ENCODE peak calls at places on chromosomes 4 and X, in four cellular contexts. One of them, this sample, is unnamed.

GRCh38 chr4:5804656-5805055 is 88.2 kb downstream of the CRMP1 start:
- DNase-seq in HCT116: no peak
- DNase-seq in HL-60: no peak
- DNase-seq in hepatocyte: no peak
- DNase-seq in this sample: no peak

GRCh38 chr4:14167876-14168510 is 540.5 kb upstream of the BOD1L1 start:
- DNase-seq in HCT116: no peak
- DNase-seq in HL-60: no peak
- DNase-seq in hepatocyte: no peak
- DNase-seq in this sample: peak; percentile 41

GRCh38 chr4:54568184-54568583 is 89.6 kb upstream of the KIT start:
- DNase-seq in HL-60: no peak
- DNase-seq in hepatocyte: no peak
- DNase-seq in HCT116: no peak
- DNase-seq in this sample: peak; percentile 12

GRCh38 chrX:54012830-54013500 is 31.3 kb downstream of the PHF8 start:
- DNase-seq in HL-60: no peak
- DNase-seq in hepatocyte: no peak
- DNase-seq in HCT116: no peak
- DNase-seq in this sample: no peak

GRCh38 chr4:179353791-179354190 is 1911.6 kb upstream of the AGA start:
- DNase-seq in HCT116: no peak
- DNase-seq in HL-60: no peak
- DNase-seq in hepatocyte: no peak
- DNase-seq in this sample: no peak

GRCh38 chrX:386239-386767 is 404 bp downstream of the PPP2R3B start:
- DNase-seq in HCT116: no peak
- DNase-seq in hepatocyte: peak; percentile 14
- DNase-seq in HL-60: peak; percentile 20
- DNase-seq in this sample: no peak

GRCh38 chr4:113756005-113756410 is 5.5 kb downstream of the CAMK2D start:
- DNase-seq in hepatocyte: no peak
- DNase-seq in HL-60: no peak
- DNase-seq in HCT116: no peak
- DNase-seq in this sample: no peak

GRCh38 chr4:81913427-81913878 is 441.7 kb upstream of the RASGEF1B start:
- DNase-seq in HCT116: peak; percentile 49
- DNase-seq in hepatocyte: peak; percentile 74
- DNase-seq in HL-60: peak; percentile 56
- DNase-seq in this sample: no peak

GRCh38 chr4:149047368-149047767 is 605.2 kb upstream of the NR3C2 start:
- DNase-seq in HCT116: no peak
- DNase-seq in hepatocyte: no peak
- DNase-seq in HL-60: no peak
- DNase-seq in this sample: no peak

GRCh38 chr4:111821342-111821741 is 323.9 kb upstream of the FAM241A start:
- DNase-seq in HCT116: no peak
- DNase-seq in HL-60: no peak
- DNase-seq in hepatocyte: no peak
- DNase-seq in this sample: no peak

GRCh38 chr4:80017125-80017854 is 55.7 kb downstream of the ANTXR2 start:
- DNase-seq in HL-60: peak; percentile 73
- DNase-seq in hepatocyte: no peak
- DNase-seq in HCT116: no peak
- DNase-seq in this sample: peak; percentile 45

GRCh38 chr4:1084796-1085403 is 28.5 kb downstream of the RNF212 start:
- DNase-seq in hepatocyte: peak; percentile 3
- DNase-seq in HL-60: no peak
- DNase-seq in HCT116: no peak
- DNase-seq in this sample: no peak

GRCh38 chr4:116849620-116850019 is 235.8 kb downstream of the TRAM1L1 start:
- DNase-seq in HL-60: no peak
- DNase-seq in HCT116: no peak
- DNase-seq in hepatocyte: no peak
- DNase-seq in this sample: no peak

GRCh38 chr4:89837385-89837995 is 529 bp upstream of the SNCA start:
- DNase-seq in HL-60: no peak
- DNase-seq in hepatocyte: peak; percentile 26
- DNase-seq in HCT116: no peak
- DNase-seq in this sample: no peak

GRCh38 chrX:51894697-51895336 is 1.4 kb downstream of the MAGED1 start:
- DNase-seq in HCT116: no peak
- DNase-seq in hepatocyte: peak; percentile 18
- DNase-seq in HL-60: no peak
- DNase-seq in this sample: no peak

GRCh38 chr4:61312526-61312925 is 112.4 kb downstream of the ADGRL3 start:
- DNase-seq in HCT116: no peak
- DNase-seq in hepatocyte: no peak
- DNase-seq in HL-60: no peak
- DNase-seq in this sample: peak; percentile 2

GRCh38 chrX:101550362-101550761 is at the start of gene ARMCX1:
- DNase-seq in HL-60: no peak
- DNase-seq in HCT116: no peak
- DNase-seq in hepatocyte: peak; percentile 81
- DNase-seq in this sample: no peak

GRCh38 chr4:114488301-114488982 is 110.2 kb upstream of the UGT8 start:
- DNase-seq in HL-60: no peak
- DNase-seq in HCT116: no peak
- DNase-seq in hepatocyte: no peak
- DNase-seq in this sample: no peak

GRCh38 chr4:104524591-104524990 is 29.9 kb upstream of the CXXC4 start:
- DNase-seq in HL-60: no peak
- DNase-seq in hepatocyte: no peak
- DNase-seq in HCT116: no peak
- DNase-seq in this sample: no peak

GRCh38 chr4:114398386-114398785 is 200.2 kb upstream of the UGT8 start:
- DNase-seq in hepatocyte: peak; percentile 30
- DNase-seq in HCT116: no peak
- DNase-seq in HL-60: no peak
- DNase-seq in this sample: no peak

GRCh38 chr4:183395395-183395794 is 49.0 kb upstream of the CDKN2AIP start:
- DNase-seq in hepatocyte: no peak
- DNase-seq in HCT116: no peak
- DNase-seq in HL-60: no peak
- DNase-seq in this sample: no peak

GRCh38 chrX:46330981-46331380 is 214.2 kb downstream of the ZNF674 start:
- DNase-seq in hepatocyte: no peak
- DNase-seq in HCT116: no peak
- DNase-seq in HL-60: no peak
- DNase-seq in this sample: peak; percentile 74
- H3K27ac ChIP-seq in hepatocyte: no peak overlapping the region
- H3K27ac ChIP-seq in HCT116: peak overlapping the region; percentile 88
- H3K27ac ChIP-seq in HL-60: no peak overlapping the region
- H3K27ac ChIP-seq in this sample: peak overlapping the region; percentile 93

DNA sequence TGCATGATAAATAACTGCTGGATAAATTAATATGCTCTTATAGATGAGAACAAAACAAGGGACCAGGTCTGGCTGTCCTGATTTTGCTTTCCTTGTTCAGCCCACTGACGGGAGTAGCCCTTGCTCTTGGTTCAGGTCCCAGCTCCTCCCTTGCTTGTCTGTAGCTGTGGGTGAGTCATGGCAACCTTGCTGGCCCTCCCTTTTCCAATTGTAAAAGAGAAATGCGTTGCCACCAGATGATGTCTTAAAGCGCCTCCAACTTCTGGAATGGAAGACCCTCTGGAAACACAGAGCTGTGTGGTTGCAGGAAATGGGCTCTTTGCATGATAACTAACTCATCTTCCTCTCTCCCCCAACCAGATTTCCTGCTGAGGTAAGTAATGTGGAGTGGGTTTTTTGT is 171.4 kb downstream of the AASDH start:
- DNase-seq in HL-60: no peak
- DNase-seq in hepatocyte: peak; percentile 69
- DNase-seq in HCT116: peak; percentile 33
- DNase-seq in this sample: peak; percentile 18
- H3K27ac ChIP-seq in HL-60: no peak overlapping the region
- H3K27ac ChIP-seq in hepatocyte: peak overlapping the region; percentile 79
- H3K27ac ChIP-seq in HCT116: no peak overlapping the region
- H3K27ac ChIP-seq in this sample: no peak overlapping the region

DNA sequence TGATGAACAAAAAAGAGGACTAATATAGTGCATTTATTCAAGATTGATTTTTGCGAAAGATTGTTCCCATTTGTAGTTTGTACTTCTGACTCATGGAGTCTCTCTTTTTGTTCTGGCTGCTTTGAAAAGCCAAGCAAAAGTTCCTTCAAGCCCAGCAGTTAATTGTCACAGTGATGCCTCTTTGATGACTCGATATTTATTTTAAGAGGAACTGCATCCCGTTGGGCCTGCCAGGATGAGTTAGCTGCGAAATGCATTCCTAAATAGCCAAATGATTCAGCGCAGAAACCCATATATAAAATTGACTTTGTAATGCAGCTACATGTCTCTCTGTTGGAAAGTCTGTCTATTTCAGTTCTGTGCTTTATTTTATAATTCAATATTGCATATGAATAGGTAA is 295.1 kb downstream of the GBA3 start:
- DNase-seq in hepatocyte: no peak
- DNase-seq in HL-60: no peak
- DNase-seq in HCT116: no peak
- DNase-seq in this sample: no peak
- H3K27ac ChIP-seq in hepatocyte: no peak overlapping the region
- H3K27ac ChIP-seq in HL-60: no peak overlapping the region
- H3K27ac ChIP-seq in HCT116: no peak overlapping the region
- H3K27ac ChIP-seq in this sample: no peak overlapping the region

GRCh38 chr4:85717366-85717765 is 242.4 kb downstream of the ARHGAP24 start:
- DNase-seq in hepatocyte: no peak
- DNase-seq in HCT116: no peak
- DNase-seq in HL-60: peak; percentile 8
- DNase-seq in this sample: no peak
- H3K27ac ChIP-seq in hepatocyte: no peak overlapping the region
- H3K27ac ChIP-seq in HCT116: no peak overlapping the region
- H3K27ac ChIP-seq in HL-60: no peak overlapping the region
- H3K27ac ChIP-seq in this sample: no peak overlapping the region

GRCh38 chr4:150875367-150875766 is 139.7 kb downstream of the LRBA start:
- DNase-seq in hepatocyte: no peak
- DNase-seq in HCT116: no peak
- DNase-seq in HL-60: no peak
- DNase-seq in this sample: no peak

GRCh38 chr4:150874386-150875226 is 140.5 kb downstream of the LRBA start:
- DNase-seq in hepatocyte: no peak
- DNase-seq in HCT116: no peak
- DNase-seq in HL-60: no peak
- DNase-seq in this sample: no peak
- H3K27ac ChIP-seq in hepatocyte: no peak overlapping the region
- H3K27ac ChIP-seq in HCT116: no peak overlapping the region
- H3K27ac ChIP-seq in HL-60: no peak overlapping the region
- H3K27ac ChIP-seq in this sample: no peak overlapping the region

This sample was measured in epithelial cell of prostate.